ENCODE peak calls at places on chromosomes 13 and 19, in five cellular contexts. E is NCI-H1092, B is lower leg skin, L is neural crest cell, S is progenitor cell of endocrine pancreas. R is an unnamed sample.

GRCh38 chr13:111111376-111111937 is 3.7 kb upstream of the ARHGEF7 start:
- DNase-seq in E (no peak), B (no peak), L (no peak), S (no peak), R (no peak)

GRCh38 chr19:12064266-12065099 is at the start of gene ZNF844:
- DNase-seq in E (peak; percentile 83), B (peak; percentile 98), L (peak; percentile 92), S (peak; percentile 95), R (peak; percentile 80)

GRCh38 chr19:4849019-4849418 is 17.5 kb upstream of the TICAM1 start:
- DNase-seq in E (no peak), B (no peak), L (no peak), S (no peak), R (no peak)

GRCh38 chr13:83272076-83272475 is 610.2 kb downstream of the SLITRK1 start:
- DNase-seq in E (no peak), B (no peak), L (no peak), S (no peak), R (no peak)

GRCh38 chr13:25286308-25286968 is 850 bp downstream of the MTMR6 start:
- DNase-seq in E (no peak), B (no peak), L (peak; percentile 9), S (no peak), R (no peak)

GRCh38 chr13:110538632-110539031 is 22.9 kb downstream of the RAB20 start:
- DNase-seq in E (peak; percentile 14), B (no peak), L (no peak), S (no peak), R (no peak)

GRCh38 chr13:46339035-46339666 is 47.9 kb downstream of the RUBCNL start:
- DNase-seq in E (no peak), B (peak; percentile 32), L (no peak), S (no peak), R (no peak)

GRCh38 chr19:29370276-29370675 is 155.5 kb upstream of the VSTM2B start:
- DNase-seq in E (no peak), B (peak; percentile 2), L (no peak), S (no peak), R (no peak)

R was measured in GM12891.